ENCODE peak calls at places on chromosomes 4 and X, in eight cellular contexts. E is SK-N-SH; K is IMR-90; Y is amniotic epithelial cell; N is naive thymus-derived CD8-positive, alpha-beta T cell; U is GM12878; J is RPMI8226; C is GM23248. Z is an unnamed sample.

GRCh38 chr4:86055898-86056297 is 304.0 kb downstream of the MAPK10 start:
- DNase-seq in E (no peak), K (peak), Y (peak), N (no peak), U (no peak), J (no peak), C (peak), Z (no peak)

GRCh38 chr4:121226362-121226761 is 62.2 kb upstream of the TNIP3 start:
- DNase-seq in E (no peak), K (no peak), Y (no peak), N (no peak), U (no peak), J (no peak), C (no peak), Z (no peak)

GRCh38 chr4:6770581-6771228 is 11.8 kb upstream of the KIAA0232 start:
- DNase-seq in E (no peak), K (no peak), Y (no peak), N (no peak), U (no peak), J (no peak), C (no peak), Z (no peak)

GRCh38 chrX:107537815-107538214 is 88.4 kb downstream of the FRMPD3 start:
- DNase-seq in E (peak), K (peak), Y (peak), N (peak), U (no peak), J (peak), C (peak), Z (peak)

GRCh38 chr4:138832563-138832962 is 183.0 kb upstream of the NOCT start:
- DNase-seq in E (no peak), K (no peak), Y (no peak), N (no peak), U (no peak), J (no peak), C (no peak), Z (no peak)

GRCh38 chr4:150090836-150091235 is 12.6 kb downstream of the DCLK2 start:
- DNase-seq in E (no peak), K (peak), Y (no peak), N (no peak), U (no peak), J (no peak), C (no peak), Z (no peak)

GRCh38 chr4:174365018-174365587 is 81.4 kb downstream of the CEP44 start:
- DNase-seq in E (peak), K (peak), Y (peak), N (peak), U (no peak), J (peak), C (peak), Z (peak)

GRCh38 chr4:148857234-148857972 is 415.2 kb upstream of the NR3C2 start:
- DNase-seq in E (no peak), K (peak), Y (peak), N (no peak), U (no peak), J (no peak), C (no peak), Z (peak)

GRCh38 chr4:54588404-54588803 is 69.4 kb upstream of the KIT start:
- DNase-seq in E (no peak), K (peak), Y (peak), N (no peak), U (no peak), J (no peak), C (no peak), Z (peak)

GRCh38 chr4:175282407-175282806 is 364.2 kb downstream of the ADAM29 start:
- DNase-seq in E (no peak), K (peak), Y (no peak), N (no peak), U (no peak), J (no peak), C (no peak), Z (no peak)

GRCh38 chr4:128527356-128527755 is 239.7 kb upstream of the PGRMC2 start:
- DNase-seq in E (no peak), K (no peak), Y (peak), N (no peak), U (no peak), J (no peak), C (peak), Z (peak)

GRCh38 chr4:15702941-15703403 is at the start of gene BST1:
- DNase-seq in E (peak), K (peak), Y (peak), N (peak), U (no peak), J (peak), C (peak), Z (peak)

GRCh38 chrX:1418901-1419544 is 27.1 kb upstream of the SLC25A6 start:
- DNase-seq in E (no peak), K (no peak), Y (no peak), N (no peak), U (no peak), J (no peak), C (no peak), Z (no peak)

GRCh38 chrX:45031830-45032229 is 158.8 kb downstream of the KDM6A start:
- DNase-seq in E (no peak), K (no peak), Y (no peak), N (no peak), U (no peak), J (no peak), C (no peak), Z (no peak)

GRCh38 chr4:7387925-7388324 is 46.8 kb downstream of the PSAPL1 start:
- DNase-seq in E (no peak), K (no peak), Y (no peak), N (no peak), U (no peak), J (no peak), C (no peak), Z (no peak)

GRCh38 chr4:99117876-99118693 is 26.0 kb downstream of the ADH4 start:
- DNase-seq in E (peak), K (peak), Y (peak), N (no peak), U (no peak), J (no peak), C (peak), Z (peak)

GRCh38 chrX:153530411-153531145 is 13.1 kb downstream of the ATP2B3 start:
- DNase-seq in E (no peak), K (no peak), Y (no peak), N (no peak), U (no peak), J (no peak), C (no peak), Z (no peak)

GRCh38 chr4:158530391-158530790 is 8.7 kb downstream of the RXFP1 start:
- DNase-seq in E (no peak), K (peak), Y (peak), N (no peak), U (no peak), J (no peak), C (peak), Z (no peak)

GRCh38 chrX:153649915-153650782 is 3.1 kb downstream of the DUSP9 start:
- DNase-seq in E (no peak), K (no peak), Y (no peak), N (no peak), U (no peak), J (no peak), C (no peak), Z (no peak)

GRCh38 chr4:178275671-178276360 is 833.6 kb upstream of the AGA start:
- DNase-seq in E (peak), K (no peak), Y (no peak), N (no peak), U (no peak), J (no peak), C (no peak), Z (no peak)

GRCh38 chr4:85427123-85427522 is 47.8 kb upstream of the ARHGAP24 start:
- DNase-seq in E (no peak), K (no peak), Y (no peak), N (no peak), U (no peak), J (no peak), C (no peak), Z (no peak)

GRCh38 chr4:16123356-16124084 is 39.7 kb upstream of the PROM1 start:
- DNase-seq in E (no peak), K (no peak), Y (no peak), N (no peak), U (no peak), J (no peak), C (no peak), Z (no peak)

GRCh38 chrX:19627081-19627480 is 111.8 kb upstream of the MAP3K15 start:
- DNase-seq in E (no peak), K (no peak), Y (no peak), N (no peak), U (no peak), J (no peak), C (peak), Z (no peak)

GRCh38 chr4:158610790-158611189 is 60.9 kb downstream of the C4orf46 start:
- DNase-seq in E (no peak), K (peak), Y (no peak), N (no peak), U (no peak), J (no peak), C (no peak), Z (peak)

GRCh38 chr4:138938371-138938699 is 77.2 kb upstream of the NOCT start:
- DNase-seq in E (peak), K (peak), Y (peak), N (no peak), U (no peak), J (peak), C (peak), Z (peak)

GRCh38 chrX:10038585-10038984 is 71.4 kb downstream of the CLDN34 start:
- DNase-seq in E (no peak), K (no peak), Y (no peak), N (no peak), U (no peak), J (no peak), C (no peak), Z (no peak)

GRCh38 chr4:142840516-142841123 is 5.5 kb downstream of the INPP4B start:
- DNase-seq in E (peak), K (peak), Y (peak), N (peak), U (no peak), J (peak), C (peak), Z (peak)

GRCh38 chr4:52051213-52051614 is at the start of gene SPATA18:
- DNase-seq in E (peak), K (no peak), Y (no peak), N (no peak), U (no peak), J (no peak), C (peak), Z (peak)

GRCh38 chr4:44583393-44583792 is 68.0 kb downstream of the YIPF7 start:
- DNase-seq in E (peak), K (no peak), Y (peak), N (no peak), U (no peak), J (no peak), C (peak), Z (peak)

GRCh38 chrX:69155786-69156520 is 9.3 kb downstream of the PJA1 start:
- DNase-seq in E (peak), K (no peak), Y (no peak), N (no peak), U (no peak), J (no peak), C (no peak), Z (no peak)

GRCh38 chr4:139773560-139774318 is 108.1 kb downstream of the MGST2 start:
- DNase-seq in E (no peak), K (no peak), Y (peak), N (no peak), U (no peak), J (peak), C (no peak), Z (no peak)

GRCh38 chr4:163554870-163555465 is 60.5 kb downstream of the TMA16 start:
- DNase-seq in E (peak), K (peak), Y (peak), N (peak), U (no peak), J (no peak), C (peak), Z (peak)